ENCODE peak calls at places on chromosome X, in four cellular contexts. S is NCI-H2081; K is activated CD4-positive, alpha-beta T cell treated with anti-CD3 and anti-CD28 coated beads, Interleukin-2, amount 10 ng/mL, durations not matched to agents 7 days and 5 days; C is non-pigmented ciliary epithelial cell. I is an unnamed sample.

GRCh38 chrX:44344687-44345086 is 1.2 kb upstream of the EFHC2 start:
- DNase-seq in S (no peak), K (peak), C (no peak), I (peak)

GRCh38 chrX:72046447-72046846 is 85.3 kb downstream of the RTL5 start:
- DNase-seq in S (no peak), K (no peak), C (no peak), I (no peak)

GRCh38 chrX:118495958-118496762 is 545 bp downstream of the DOCK11 start:
- DNase-seq in S (peak), K (peak), C (no peak), I (peak)

GRCh38 chrX:131802836-131803626 is 220.1 kb upstream of the STK26 start:
- DNase-seq in S (peak), K (no peak), C (no peak), I (no peak)

GRCh38 chrX:1661048-1661921 is 46.4 kb downstream of the ASMT start:
- DNase-seq in S (no peak), K (peak), C (no peak), I (peak)

GRCh38 chrX:15202458-15203177 is 67.3 kb downstream of the ASB9 start:
- DNase-seq in S (no peak), K (no peak), C (peak), I (no peak)

GRCh38 chrX:19085975-19086772 is 36.1 kb downstream of the ADGRG2 start:
- DNase-seq in S (no peak), K (no peak), C (no peak), I (no peak)

GRCh38 chrX:105299286-105299685 is 78.8 kb upstream of the TEX13A start:
- DNase-seq in S (no peak), K (no peak), C (no peak), I (no peak)

GRCh38 chrX:39764441-39764914 is 333.3 kb downstream of the BCOR start:
- DNase-seq in S (peak), K (no peak), C (no peak), I (no peak)

GRCh38 chrX:8801041-8801599 is at the start of gene FAM9A:
- DNase-seq in S (no peak), K (no peak), C (no peak), I (no peak)

GRCh38 chrX:39905475-39905889 is 192.3 kb downstream of the BCOR start:
- DNase-seq in S (peak), K (no peak), C (no peak), I (no peak)

GRCh38 chrX:21798677-21799219 is 40.7 kb upstream of the MBTPS2 start:
- DNase-seq in S (peak), K (no peak), C (peak), I (no peak)

GRCh38 chrX:49187028-49187394 is 838 bp upstream of the PRICKLE3 start:
- DNase-seq in S (no peak), K (no peak), C (no peak), I (no peak)

GRCh38 chrX:118545510-118545909 is 49.9 kb downstream of the DOCK11 start:
- DNase-seq in S (no peak), K (no peak), C (no peak), I (no peak)

GRCh38 chrX:155949098-155949497 is 48.4 kb upstream of the IL9R start:
- DNase-seq in S (no peak), K (no peak), C (no peak), I (no peak)

GRCh38 chrX:38806054-38806389 is 4.8 kb downstream of the MID1IP1 start:
- DNase-seq in S (peak), K (no peak), C (no peak), I (no peak)

GRCh38 chrX:71938371-71938770 is 27.7 kb downstream of the NHSL2 start:
- DNase-seq in S (no peak), K (no peak), C (no peak), I (no peak)

GRCh38 chrX:13835825-13836224 is 18.9 kb upstream of the GPM6B start:
- DNase-seq in S (no peak), K (no peak), C (no peak), I (no peak)

GRCh38 chrX:115690554-115691216 is 129.7 kb downstream of the PLS3 start:
- DNase-seq in S (peak), K (peak), C (peak), I (peak)

GRCh38 chrX:22987452-22987851 is 12.3 kb upstream of the DDX53 start:
- DNase-seq in S (no peak), K (no peak), C (no peak), I (no peak)

GRCh38 chrX:66489339-66489738 is 149.5 kb downstream of the EDA2R start:
- DNase-seq in S (no peak), K (no peak), C (no peak), I (no peak)

GRCh38 chrX:69388526-69388925 is 115.6 kb upstream of the NALF2 start:
- DNase-seq in S (no peak), K (no peak), C (no peak), I (no peak)